ENCODE peak calls at places on chromosomes 11 and 22, in four cellular contexts. F is ovary, J is right lobe of liver, N is suprapubic skin. H is an unnamed sample.

GRCh38 chr22:36455571-36456458 is 25.6 kb downstream of the TXN2 start:
- DNase-seq in F (no peak), J (no peak), N (no peak), H (no peak)

GRCh38 chr11:705646-706438 is at the start of gene EPS8L2:
- DNase-seq in F (peak), J (peak), N (no peak), H (no peak)

GRCh38 chr22:35913925-35914324 is 114.7 kb downstream of the RBFOX2 start:
- DNase-seq in F (no peak), J (no peak), N (no peak), H (no peak)

GRCh38 chr11:116224154-116224888 is 548.5 kb downstream of the BUD13 start:
- DNase-seq in F (peak), J (peak), N (no peak), H (no peak)

GRCh38 chr11:72642815-72643511 is 31.3 kb downstream of the PDE2A start:
- DNase-seq in F (peak), J (peak), N (no peak), H (peak)

GRCh38 chr11:70066628-70067027 is 11.5 kb upstream of the ANO1 start:
- DNase-seq in F (no peak), J (no peak), N (peak), H (no peak)

GRCh38 chr11:107834995-107835394 is 23.6 kb downstream of the SLC35F2 start:
- DNase-seq in F (no peak), J (no peak), N (no peak), H (peak)

GRCh38 chr11:104370478-104370877 is 206.5 kb upstream of the PDGFD start:
- DNase-seq in F (no peak), J (no peak), N (no peak), H (no peak)

GRCh38 chr11:131240421-131240820 is 130.0 kb upstream of the NTM start:
- DNase-seq in F (no peak), J (no peak), N (no peak), H (no peak)

GRCh38 chr11:28110839-28111235 is 2.6 kb downstream of the METTL15 start:
- DNase-seq in F (no peak), J (no peak), N (no peak), H (no peak)

GRCh38 chr11:96075532-96075959 is 151.6 kb upstream of the MTMR2 start:
- DNase-seq in F (no peak), J (no peak), N (no peak), H (no peak)

GRCh38 chr22:23280356-23281052 is 100.2 kb downstream of the BCR start:
- DNase-seq in F (no peak), J (no peak), N (no peak), H (no peak)

GRCh38 chr11:11069741-11070550 is 212.1 kb upstream of the ZBED5 start:
- DNase-seq in F (no peak), J (no peak), N (no peak), H (no peak)

GRCh38 chr11:9656864-9657263 is 7.0 kb upstream of the SWAP70 start:
- DNase-seq in F (no peak), J (no peak), N (no peak), H (no peak)

GRCh38 chr11:64234840-64235379 is 526 bp downstream of the VEGFB start:
- DNase-seq in F (peak), J (peak), N (no peak), H (no peak)

GRCh38 chr11:95521862-95522261 is 267.7 kb downstream of the FAM76B start:
- DNase-seq in F (no peak), J (no peak), N (no peak), H (no peak)

GRCh38 chr11:126637800-126638175 is 282.3 kb downstream of the ST3GAL4 start:
- DNase-seq in F (no peak), J (no peak), N (no peak), H (no peak)

GRCh38 chr11:456533-456932 is 6.5 kb downstream of the PTDSS2 start:
- DNase-seq in F (no peak), J (no peak), N (no peak), H (no peak)

GRCh38 chr22:31104869-31105268 is 2.5 kb downstream of the SELENOM start:
- DNase-seq in F (no peak), J (no peak), N (no peak), H (peak)

GRCh38 chr11:16883179-16883578 is 131.0 kb downstream of the PLEKHA7 start:
- DNase-seq in F (no peak), J (no peak), N (no peak), H (peak)

GRCh38 chr11:127133061-127133460 is 132.5 kb upstream of the KIRREL3 start:
- DNase-seq in F (no peak), J (no peak), N (no peak), H (no peak)

GRCh38 chr11:33160147-33160546 is 1.1 kb downstream of the CSTF3 start:
- DNase-seq in F (no peak), J (no peak), N (no peak), H (no peak)

GRCh38 chr11:62577046-62577708 is 3.5 kb upstream of the EEF1G start:
- DNase-seq in F (no peak), J (peak), N (no peak), H (no peak)

GRCh38 chr11:48043111-48043997 is 63.0 kb downstream of the PTPRJ start:
- DNase-seq in F (no peak), J (no peak), N (no peak), H (no peak)

GRCh38 chr11:109583996-109584395 is 162.0 kb downstream of the C11orf87 start:
- DNase-seq in F (no peak), J (no peak), N (no peak), H (no peak)

GRCh38 chr11:73268671-73269271 is 3.4 kb upstream of the P2RY6 start:
- DNase-seq in F (no peak), J (no peak), N (peak), H (peak)

GRCh38 chr11:121929581-121929980 is 186.4 kb downstream of the BLID start:
- DNase-seq in F (peak), J (no peak), N (no peak), H (no peak)

GRCh38 chr11:31940396-31941037 is 129.4 kb upstream of the PAX6 start:
- DNase-seq in F (no peak), J (no peak), N (no peak), H (no peak)

GRCh38 chr11:774873-775592 is 2.3 kb downstream of the GATD1 start:
- DNase-seq in F (peak), J (no peak), N (no peak), H (peak)

GRCh38 chr11:70076461-70076931 is 1.6 kb upstream of the ANO1 start:
- DNase-seq in F (no peak), J (no peak), N (peak), H (no peak)

GRCh38 chr11:10858505-10859360 is 880 bp upstream of the ZBED5 start:
- DNase-seq in F (no peak), J (peak), N (peak), H (peak)

GRCh38 chr22:32407332-32407731 is 4.7 kb downstream of the RTCB start:
- DNase-seq in F (no peak), J (no peak), N (no peak), H (no peak)

GRCh38 chr11:122505304-122506006 is 150.1 kb upstream of the UBASH3B start:
- DNase-seq in F (peak), J (peak), N (peak), H (peak)

GRCh38 chr11:35193767-35194166 is 54.8 kb downstream of the CD44 start:
- DNase-seq in F (no peak), J (no peak), N (no peak), H (no peak)

GRCh38 chr11:69640260-69640994 is 529 bp upstream of the CCND1 start:
- DNase-seq in F (no peak), J (peak), N (peak), H (no peak)

GRCh38 chr22:42646569-42647525 is 2.3 kb downstream of the CYB5R3 start:
- DNase-seq in F (peak), J (peak), N (no peak), H (peak)

GRCh38 chr22:32606181-32606580 is 131.6 kb downstream of the FBXO7 start:
- DNase-seq in F (no peak), J (no peak), N (no peak), H (no peak)

GRCh38 chr11:61281581-61282250 is 13.4 kb downstream of the VWCE start:
- DNase-seq in F (peak), J (peak), N (no peak), H (no peak)

DNA sequence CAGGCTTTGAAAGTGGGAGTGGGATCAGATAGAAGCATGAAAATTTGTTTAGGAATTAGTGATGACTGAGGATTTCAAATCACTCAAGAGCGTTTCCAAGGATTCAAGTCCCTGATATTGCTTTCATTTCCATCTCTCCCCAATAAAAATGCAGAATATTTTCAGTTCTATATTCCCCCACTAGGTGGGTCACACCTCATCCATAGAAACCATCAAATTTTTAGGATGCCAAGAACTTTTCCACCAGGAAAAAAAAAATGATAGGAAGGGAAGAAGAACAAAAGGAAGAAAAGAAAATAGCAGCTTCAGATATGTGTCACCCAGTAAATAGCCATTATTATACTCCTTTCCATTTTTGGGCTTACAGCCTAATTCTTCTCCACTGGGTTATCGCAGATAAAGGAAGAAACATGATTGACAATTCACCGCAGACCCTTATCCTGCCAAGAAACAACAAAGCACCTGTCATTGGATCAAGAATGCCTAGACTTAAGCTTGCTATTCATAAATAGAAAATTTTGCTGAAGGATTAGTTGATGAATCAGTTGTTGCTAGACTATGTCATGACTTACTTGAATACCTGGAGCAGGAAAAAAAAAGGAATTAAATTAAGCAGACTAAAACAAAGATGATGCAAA is 30.3 kb upstream of the OR10D3 start:
- DNase-seq in F (no peak), J (no peak), N (no peak), H (no peak)
- TF ChIP-seq CTCF in F (no peak), J (no peak), N (no peak), H (no peak)

DNA sequence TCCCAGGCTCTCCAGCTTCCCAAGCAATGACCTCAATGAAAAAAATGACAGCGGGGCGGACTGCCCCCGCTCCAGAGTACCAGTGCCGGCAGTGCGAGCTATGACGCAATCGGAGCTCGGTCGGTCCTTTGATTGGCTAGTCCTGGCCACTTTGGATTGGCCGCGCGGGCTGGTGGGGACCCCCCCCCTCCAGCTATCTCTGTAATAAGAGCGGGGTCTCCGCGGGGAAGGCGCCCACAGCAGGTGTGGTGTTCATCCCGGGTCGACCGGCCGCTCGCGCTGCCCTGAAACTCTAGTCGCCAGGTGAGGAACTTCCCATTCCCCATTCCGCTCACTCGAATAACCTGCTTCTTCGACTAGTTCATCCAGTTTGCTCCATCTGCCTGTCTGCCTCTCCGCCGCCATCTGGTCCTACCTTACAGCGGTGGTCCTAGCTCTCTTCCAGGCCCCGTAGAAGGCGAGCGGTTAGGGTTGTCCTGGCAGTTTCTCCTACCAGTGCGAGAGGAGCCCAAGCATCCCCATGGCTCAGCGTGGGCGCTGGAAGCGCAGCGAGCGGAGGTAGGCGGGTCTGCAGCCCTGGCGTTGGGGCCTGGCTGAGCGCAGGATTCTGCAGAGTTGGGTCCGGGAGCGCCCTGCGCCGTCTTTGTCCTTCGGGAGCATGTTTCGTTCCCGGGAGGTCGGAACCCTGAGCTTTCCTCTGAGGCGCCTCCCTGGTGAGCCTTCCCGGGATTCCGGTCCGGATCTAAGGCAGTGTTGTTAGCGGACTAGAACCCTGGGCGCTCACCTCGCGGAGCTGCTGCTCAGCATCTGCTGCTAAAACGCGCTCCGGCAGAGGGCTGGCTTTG is at the start of gene CALCB:
- DNase-seq in F (no peak), J (no peak), N (no peak), H (no peak)
- H3K4me3 ChIP-seq in F (no peak), J (peak), N (peak), H (no peak)

DNA sequence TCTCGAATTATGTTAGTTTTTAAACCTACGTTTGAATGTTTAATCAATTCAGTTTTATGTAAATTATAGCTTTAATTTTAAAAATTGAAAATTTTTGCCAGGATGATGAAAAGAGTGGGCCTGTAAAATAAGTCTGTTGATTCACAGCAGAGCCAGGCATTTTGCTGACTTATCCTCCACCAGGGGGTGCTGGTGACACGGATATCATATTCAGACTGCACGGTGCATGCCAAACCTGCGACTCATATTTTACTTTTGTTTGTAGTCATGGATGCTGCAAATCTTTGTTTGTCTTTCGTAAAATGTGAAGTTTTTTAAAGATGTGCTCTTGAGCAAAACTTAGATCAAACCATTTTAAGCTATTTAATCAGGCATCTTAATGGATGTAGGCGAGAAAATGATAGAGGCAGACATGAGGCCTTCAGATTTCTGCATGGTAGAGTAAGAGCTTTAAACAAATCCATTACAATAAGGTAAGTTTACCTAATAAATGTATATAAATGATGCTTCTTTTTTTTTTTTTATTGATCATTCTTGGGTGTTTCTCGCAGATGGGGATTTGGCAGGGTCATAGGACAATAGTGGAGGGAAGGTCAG is 3.6 kb upstream of the OR8B3 start:
- DNase-seq in F (no peak), J (peak), N (no peak), H (peak)
- TF ChIP-seq POLR2A in F (no peak), J (no peak), N (no peak), H (no peak)

GRCh38 chr22:21977814-21978213 is 4.8 kb downstream of the TOP3B start:
- DNase-seq in F (no peak), J (no peak), N (no peak), H (no peak)

GRCh38 chr22:21975854-21976345 is 6.7 kb downstream of the TOP3B start:
- DNase-seq in F (no peak), J (no peak), N (no peak), H (no peak)

GRCh38 chr22:21981874-21982273 is 713 bp downstream of the TOP3B start:
- DNase-seq in F (no peak), J (no peak), N (no peak), H (no peak)

GRCh38 chr22:21980547-21980946 is 2.0 kb downstream of the TOP3B start:
- DNase-seq in F (peak), J (no peak), N (no peak), H (no peak)

GRCh38 chr22:21978564-21979386 is 3.8 kb downstream of the TOP3B start:
- DNase-seq in F (peak), J (no peak), N (no peak), H (no peak)
- TF ChIP-seq CTCF in F (no peak), J (no peak), N (no peak), H (no peak)

GRCh38 chr11:112958670-112959069 is 2.5 kb upstream of the NCAM1 start:
- DNase-seq in F (no peak), J (no peak), N (no peak), H (no peak)

GRCh38 chr11:112961146-112961668 is at the start of gene NCAM1:
- DNase-seq in F (peak), J (peak), N (peak), H (peak)

GRCh38 chr11:112962854-112963367 is 1.7 kb downstream of the NCAM1 start:
- DNase-seq in F (peak), J (peak), N (peak), H (no peak)

GRCh38 chr11:112963368-112963955 is 2.2 kb downstream of the NCAM1 start:
- DNase-seq in F (peak), J (no peak), N (no peak), H (no peak)

DNA sequence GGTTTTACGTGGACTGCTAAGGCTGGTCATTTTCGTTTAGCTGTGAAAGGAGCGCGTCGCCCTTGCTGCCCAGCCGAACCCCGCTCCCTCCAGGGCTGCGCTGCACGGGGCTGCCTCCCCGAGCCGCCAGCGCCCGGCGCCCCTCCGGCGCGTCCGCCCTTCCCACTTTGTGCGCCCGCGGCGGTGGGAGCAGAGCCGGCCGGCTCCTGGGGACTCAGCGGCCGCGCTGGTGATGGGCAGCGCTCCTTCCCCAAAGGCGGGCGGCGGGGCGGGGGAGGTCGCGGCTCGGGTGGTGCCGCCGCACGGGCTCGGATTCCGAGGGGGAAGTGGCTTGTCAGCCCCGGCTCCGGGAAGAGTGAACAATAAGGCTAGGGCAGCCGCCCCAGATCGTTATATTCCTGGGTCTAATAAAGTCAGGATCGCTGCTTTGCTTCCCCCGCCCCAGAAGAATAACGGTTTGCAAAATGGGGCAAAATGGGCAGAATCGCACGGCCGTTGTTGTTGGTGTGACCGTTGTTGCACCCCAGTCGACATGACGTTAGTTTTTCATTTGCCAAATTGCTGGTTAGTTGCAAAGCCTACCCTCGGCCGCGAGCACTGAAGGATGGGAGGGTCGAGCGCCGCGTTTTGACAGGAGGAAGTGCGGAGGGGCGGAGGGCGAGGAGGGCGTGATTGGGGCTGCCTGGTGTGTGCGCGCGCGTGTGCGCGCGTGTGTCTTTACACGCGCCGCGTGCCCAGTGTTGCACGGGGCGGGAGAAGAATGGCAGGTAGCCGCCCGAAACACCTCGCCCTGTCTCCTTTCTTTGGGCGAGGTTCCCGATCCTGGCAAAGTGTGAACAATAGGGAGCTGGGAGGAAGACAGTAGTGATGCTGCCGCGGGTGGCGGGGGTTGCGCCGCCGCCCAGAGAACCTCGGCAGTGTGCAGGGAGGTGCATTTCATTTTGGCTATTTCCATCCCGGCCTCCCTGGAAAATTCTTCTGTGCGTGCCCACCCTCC is 829 bp downstream of the NCAM1 start:
- DNase-seq in F (peak), J (peak), N (peak), H (no peak)
- H3K4me3 ChIP-seq in F (peak), J (peak), N (peak), H (peak)

GRCh38 chr22:46084943-46085830 is 65.1 kb upstream of the PPARA start:
- DNase-seq in F (peak), J (peak), N (peak), H (peak)
- TF ChIP-seq POLR2A in F (peak), J (peak), N (peak), H (no peak)

H was measured in lower leg skin.